ENCODE peak calls at places on chromosomes 6 and 20, in eight cellular contexts. U, D, X, E, M, L, H and Q are unnamed samples.

GRCh38 chr6:16132909-16133308 is 4.0 kb downstream of the MYLIP start:
- DNase-seq in U (no peak), H (no peak), E (no peak), X (no peak), M (no peak), L (no peak), D (no peak), Q (no peak)

GRCh38 chr6:44253307-44254101 is 3.8 kb downstream of the SLC35B2 start:
- DNase-seq in M (peak), H (no peak), D (no peak), X (peak), L (no peak), E (no peak), U (no peak), Q (no peak)

GRCh38 chr6:43885399-43886066 is 115.5 kb downstream of the VEGFA start:
- DNase-seq in X (no peak), H (no peak), D (no peak), L (no peak), E (no peak), M (no peak), U (peak), Q (no peak)

GRCh38 chr6:52549428-52549827 is 27.4 kb downstream of the TRAM2 start:
- DNase-seq in X (no peak), H (no peak), M (no peak), E (no peak), D (no peak), L (no peak), U (no peak), Q (no peak)

GRCh38 chr6:155717369-155717768 is 261.7 kb upstream of the NOX3 start:
- DNase-seq in L (no peak), D (no peak), M (no peak), X (no peak), U (no peak), E (no peak), H (no peak), Q (no peak)

GRCh38 chr6:92820531-92820930 is 598.8 kb downstream of the EPHA7 start:
- DNase-seq in L (no peak), E (no peak), H (no peak), D (no peak), M (no peak), U (no peak), X (no peak), Q (no peak)

GRCh38 chr6:40620546-40620945 is 33.4 kb upstream of the LRFN2 start:
- DNase-seq in M (no peak), X (no peak), D (no peak), L (no peak), E (no peak), H (no peak), U (no peak), Q (no peak)

GRCh38 chr6:52976591-52977035 is 18.5 kb downstream of the GSTA4 start:
- DNase-seq in D (no peak), E (no peak), H (no peak), X (no peak), U (no peak), L (no peak), M (peak), Q (no peak)

GRCh38 chr6:118146584-118146983 is 239.5 kb downstream of the SLC35F1 start:
- DNase-seq in L (no peak), E (no peak), D (no peak), X (no peak), H (no peak), M (no peak), U (no peak), Q (no peak)

GRCh38 chr6:23414204-23414501 is 711.9 kb upstream of the NRSN1 start:
- DNase-seq in D (no peak), U (no peak), M (no peak), X (no peak), L (no peak), H (no peak), E (no peak), Q (no peak)

GRCh38 chr6:111691345-111692225 is 85.9 kb upstream of the TRAF3IP2 start:
- DNase-seq in M (no peak), L (no peak), U (no peak), D (no peak), H (no peak), X (no peak), E (no peak), Q (no peak)

GRCh38 chr6:9502991-9503761 is 911.7 kb downstream of the TFAP2A start:
- DNase-seq in H (no peak), U (no peak), D (no peak), L (no peak), X (no peak), M (no peak), E (no peak), Q (no peak)

DNA sequence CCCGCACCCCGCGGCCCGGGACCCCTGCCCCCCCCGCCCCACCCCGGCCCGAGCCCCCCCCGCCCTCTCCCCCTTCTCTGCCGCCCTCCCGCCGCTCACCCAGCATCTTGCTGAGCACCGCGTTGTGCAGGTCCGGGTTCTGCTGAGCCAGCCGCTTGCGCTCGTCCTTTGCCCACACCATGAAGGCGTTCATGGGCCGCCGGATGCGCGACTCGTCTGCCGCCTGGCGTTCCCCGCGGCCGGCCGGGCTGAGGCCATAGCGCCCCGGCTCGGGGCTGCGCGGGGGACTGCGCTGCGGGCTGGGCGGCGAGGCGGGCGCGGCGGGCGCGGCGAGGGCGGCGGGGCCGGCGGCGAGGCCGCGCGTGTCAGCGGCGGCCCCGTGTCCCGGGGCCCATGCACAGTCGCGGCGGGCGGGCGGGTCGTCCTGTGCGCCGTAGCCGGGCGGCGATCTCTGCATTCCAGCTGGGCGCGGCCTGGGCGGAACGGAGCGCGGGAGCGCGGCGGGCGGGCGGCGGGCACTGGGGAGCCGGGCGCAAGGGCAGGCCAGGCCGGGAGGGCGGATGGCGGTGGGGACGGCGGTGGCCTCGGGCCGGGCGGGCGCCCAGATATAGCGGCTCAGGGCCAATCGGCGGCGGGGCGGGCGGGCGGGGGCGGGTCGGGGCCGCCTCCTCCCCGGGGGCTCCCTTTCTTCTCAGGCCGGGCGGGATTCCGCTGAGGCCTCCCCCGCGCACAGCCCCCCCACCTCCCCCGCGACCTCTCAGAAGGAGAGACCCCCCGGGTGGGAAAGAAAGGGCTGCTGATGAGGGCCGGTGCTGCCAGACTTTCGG is at the start of gene SOX18:
- DNase-seq in H (no peak), E (no peak), L (no peak), U (peak), X (no peak), M (no peak), D (peak), Q (no peak)
- TF ChIP-seq POLR2A in H (no peak), E (no peak), L (peak), U (no peak), X (no peak), M (no peak), D (peak), Q (no peak)

GRCh38 chr20:3168079-3168828 is 5.1 kb downstream of the LZTS3 start:
- DNase-seq in U (peak), E (no peak), D (no peak), H (no peak), M (peak), L (no peak), X (no peak), Q (peak)
- H3K27ac ChIP-seq in U (no peak), E (no peak), D (no peak), H (no peak), M (peak), L (no peak), X (no peak), Q (peak)

DNA sequence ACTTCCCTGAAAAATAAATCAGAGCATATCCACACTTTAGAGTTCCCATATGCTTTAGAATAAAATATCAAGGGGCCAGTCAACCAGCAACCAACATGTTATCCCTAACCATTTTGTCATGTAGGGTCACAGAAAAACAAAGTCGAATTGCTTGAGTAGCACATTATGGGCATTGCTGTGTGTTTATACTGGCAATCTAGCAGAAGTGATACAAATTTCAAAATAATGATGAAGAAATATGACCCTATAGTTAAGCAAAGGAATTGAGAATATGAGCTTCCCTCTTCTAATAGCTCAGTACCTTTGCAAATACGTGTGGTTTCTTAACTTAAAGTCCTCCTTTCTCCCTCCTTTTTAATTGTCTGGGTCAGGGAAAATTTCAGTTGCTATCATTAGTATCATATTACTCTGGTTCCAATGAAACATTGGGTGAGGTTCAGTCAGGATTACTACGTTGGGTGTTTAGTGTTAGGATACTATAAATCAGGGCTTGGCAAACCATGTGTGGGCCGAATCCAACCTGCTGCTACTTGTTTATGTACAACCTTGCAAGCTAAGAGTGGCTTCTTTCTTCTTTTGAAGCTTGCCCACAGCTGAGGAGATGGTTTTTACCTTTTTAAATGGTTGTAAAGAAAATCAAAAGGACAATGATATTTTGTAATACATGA is 166.8 kb upstream of the CARMIL1 start:
- DNase-seq in M (no peak), H (no peak), X (no peak), U (no peak), L (no peak), D (no peak), E (no peak), Q (no peak)
- TF ChIP-seq POLR2A in M (no peak), H (no peak), X (no peak), U (no peak), L (no peak), D (no peak), E (no peak), Q (no peak)

GRCh38 chr20:62650551-62651284 is 8.4 kb downstream of the SLCO4A1 start:
- DNase-seq in D (no peak), U (no peak), X (no peak), M (no peak), E (no peak), H (no peak), L (no peak), Q (no peak)
- H3K27ac ChIP-seq in D (peak), U (peak), X (peak), M (peak), E (peak), H (peak), L (peak), Q (peak)

GRCh38 chr6:158764941-158765340 is 54.2 kb downstream of the EZR start:
- DNase-seq in M (no peak), H (no peak), D (no peak), U (no peak), E (no peak), L (no peak), X (peak), Q (no peak)
- TF ChIP-seq POLR2A in M (no peak), H (no peak), D (no peak), U (peak), E (no peak), L (no peak), X (no peak), Q (no peak)

DNA sequence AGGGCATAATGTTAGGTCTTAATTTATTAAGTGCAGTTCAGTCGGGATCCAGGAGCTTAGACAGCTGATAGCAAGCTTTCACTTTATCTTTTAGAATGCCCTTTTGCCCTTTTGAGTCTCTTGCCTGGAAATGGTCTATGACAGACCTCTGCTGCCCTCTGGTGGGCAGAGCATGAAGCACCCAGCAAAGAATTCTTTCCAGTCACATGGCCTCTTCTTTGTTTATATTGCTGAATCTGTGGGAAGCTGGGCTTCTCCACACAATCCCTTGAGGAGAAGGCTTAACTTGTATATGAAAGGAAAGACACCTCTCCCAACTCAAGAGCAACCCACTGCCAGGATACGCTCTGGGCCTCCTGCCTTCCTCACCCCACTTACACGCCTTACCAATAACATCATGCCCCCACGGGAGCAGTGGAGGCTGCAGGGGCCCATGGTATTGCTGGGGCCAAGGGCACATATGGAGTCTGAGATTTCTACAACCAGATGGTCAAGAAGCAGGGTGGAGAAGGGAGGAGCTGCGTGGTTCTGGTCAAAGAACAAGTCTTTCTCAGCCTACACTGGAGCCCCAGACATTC is 20.4 kb downstream of the WFDC3 start:
- DNase-seq in X (peak), U (peak), M (peak), D (peak), L (peak), E (peak), H (peak), Q (peak)
- H3K27ac ChIP-seq in X (no peak), U (no peak), M (no peak), D (no peak), L (no peak), E (peak), H (peak), Q (peak)

GRCh38 chr20:40654876-40655275 is 34.2 kb downstream of the MAFB start:
- DNase-seq in H (no peak), M (no peak), X (no peak), E (no peak), L (no peak), U (no peak), D (no peak), Q (no peak)
- TF ChIP-seq POLR2A in H (no peak), M (no peak), X (no peak), E (no peak), L (no peak), U (no peak), D (no peak), Q (no peak)

DNA sequence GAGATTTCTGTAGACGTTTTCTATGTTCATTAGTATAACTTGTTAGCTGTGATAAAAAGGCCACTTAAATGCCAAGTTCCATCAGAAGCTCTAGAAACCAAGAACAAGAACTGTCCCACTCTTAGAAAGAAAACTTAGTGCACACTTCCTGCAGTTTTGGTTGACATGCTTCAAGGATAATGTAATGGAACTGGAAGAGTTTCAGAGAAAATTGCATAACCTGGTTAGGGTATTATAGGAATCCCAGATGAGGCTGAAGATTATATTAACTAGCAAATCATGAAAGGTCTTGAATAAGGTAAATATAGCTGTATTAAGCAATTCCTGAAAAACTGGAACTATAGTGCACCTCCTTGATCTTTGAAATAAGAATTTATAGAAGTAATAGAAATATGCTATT is 1.8 kb upstream of the PHACTR2 start:
- DNase-seq in M (no peak), D (no peak), X (no peak), U (no peak), H (no peak), E (no peak), L (no peak), Q (no peak)
- H3K27ac ChIP-seq in M (peak), D (no peak), X (no peak), U (no peak), H (peak), E (no peak), L (no peak), Q (peak)

GRCh38 chr6:32190054-32190945 is at the start of gene PBX2:
- DNase-seq in X (peak), D (peak), U (peak), E (peak), L (peak), M (peak), H (peak), Q (peak)
- TF ChIP-seq POLR2A in X (peak), D (peak), U (peak), E (peak), L (peak), M (peak), H (peak), Q (no peak)